ENCODE peak calls at places on chromosomes 4 and X, in seven cellular contexts. D, C, T, V, A, W and Y are unnamed samples.
A peak's percentile ranks its signal among the peaks of the same experiment; 100 is the strongest.

GRCh38 chrX:20523626-20524312 is 257.1 kb upstream of the RPS6KA3 start:
- DNase-seq in T (no peak), C (no peak), W (no peak), A (no peak), D (no peak), V (no peak), Y (no peak)

GRCh38 chrX:97563531-97564133 is 679.9 kb downstream of the RPA4 start:
- DNase-seq in T (peak; percentile 16), D (peak; percentile 77), A (peak; percentile 79), W (no peak), V (no peak), C (peak; percentile 41), Y (peak; percentile 59)

GRCh38 chrX:153709726-153710674 is 14.2 kb downstream of the BCAP31 start:
- DNase-seq in W (no peak), V (peak; percentile 42), A (no peak), D (no peak), T (no peak), C (no peak), Y (no peak)

GRCh38 chr4:170979736-170980135 is 833.5 kb upstream of the GALNTL6 start:
- DNase-seq in W (no peak), V (no peak), C (no peak), D (no peak), A (no peak), T (peak; percentile 21), Y (no peak)

GRCh38 chr4:2689825-2690700 is 66.1 kb downstream of the TNIP2 start:
- DNase-seq in V (peak; percentile 53), A (no peak), T (no peak), W (no peak), D (no peak), C (peak; percentile 16), Y (peak; percentile 84)

GRCh38 chr4:7967501-7968261 is 28.0 kb upstream of the AFAP1 start:
- DNase-seq in C (peak; percentile 48), A (peak; percentile 62), W (no peak), T (no peak), V (peak; percentile 67), D (peak; percentile 53), Y (no peak)

GRCh38 chr4:71009091-71009490 is 15.6 kb downstream of the DCK start:
- DNase-seq in V (no peak), D (no peak), A (no peak), T (no peak), W (no peak), C (no peak), Y (no peak)

GRCh38 chr4:159779716-159780115 is 676.8 kb downstream of the RAPGEF2 start:
- DNase-seq in V (no peak), C (no peak), D (no peak), A (no peak), T (no peak), W (no peak), Y (no peak)

GRCh38 chr4:100936676-100937390 is 410.5 kb downstream of the PPP3CA start:
- DNase-seq in D (no peak), A (no peak), T (no peak), V (no peak), W (no peak), C (no peak), Y (no peak)

GRCh38 chr4:150950657-150951056 is 64.4 kb downstream of the LRBA start:
- DNase-seq in A (no peak), C (no peak), T (no peak), D (no peak), V (no peak), W (no peak), Y (no peak)

GRCh38 chr4:150949342-150949741 is 65.7 kb downstream of the LRBA start:
- DNase-seq in V (no peak), D (no peak), C (no peak), A (no peak), W (no peak), T (no peak), Y (no peak)

GRCh38 chr4:150948069-150948468 is 67.0 kb downstream of the LRBA start:
- DNase-seq in V (no peak), C (no peak), T (no peak), W (no peak), A (no peak), D (no peak), Y (no peak)

GRCh38 chr4:150948710-150949109 is 66.4 kb downstream of the LRBA start:
- DNase-seq in A (no peak), C (no peak), T (no peak), V (no peak), W (no peak), D (no peak), Y (no peak)

DNA sequence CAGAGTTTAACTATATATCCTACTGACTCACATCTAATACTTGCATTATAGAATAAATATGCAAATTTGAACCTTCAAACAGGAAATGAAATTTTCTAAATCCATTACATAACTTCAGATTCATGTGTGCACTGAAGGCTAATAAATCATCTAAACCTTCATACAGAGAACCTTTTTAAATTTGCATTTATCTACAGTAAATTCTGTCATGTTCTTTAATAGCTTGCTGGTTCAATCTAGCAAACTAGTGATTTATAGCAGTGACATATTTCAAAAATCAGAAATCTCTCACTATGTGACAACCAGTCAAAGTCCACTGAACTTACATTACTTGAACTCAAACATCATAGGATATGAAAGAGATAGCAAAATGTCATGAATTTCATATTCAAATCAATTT is 65.1 kb downstream of the LRBA start:
- DNase-seq in V (no peak), C (no peak), T (no peak), A (no peak), W (no peak), D (no peak), Y (peak; percentile 24)
- TF ChIP-seq CTCF in V (no peak), C (no peak), T (no peak), A (no peak), W (no peak), D (no peak), Y (no peak)

DNA sequence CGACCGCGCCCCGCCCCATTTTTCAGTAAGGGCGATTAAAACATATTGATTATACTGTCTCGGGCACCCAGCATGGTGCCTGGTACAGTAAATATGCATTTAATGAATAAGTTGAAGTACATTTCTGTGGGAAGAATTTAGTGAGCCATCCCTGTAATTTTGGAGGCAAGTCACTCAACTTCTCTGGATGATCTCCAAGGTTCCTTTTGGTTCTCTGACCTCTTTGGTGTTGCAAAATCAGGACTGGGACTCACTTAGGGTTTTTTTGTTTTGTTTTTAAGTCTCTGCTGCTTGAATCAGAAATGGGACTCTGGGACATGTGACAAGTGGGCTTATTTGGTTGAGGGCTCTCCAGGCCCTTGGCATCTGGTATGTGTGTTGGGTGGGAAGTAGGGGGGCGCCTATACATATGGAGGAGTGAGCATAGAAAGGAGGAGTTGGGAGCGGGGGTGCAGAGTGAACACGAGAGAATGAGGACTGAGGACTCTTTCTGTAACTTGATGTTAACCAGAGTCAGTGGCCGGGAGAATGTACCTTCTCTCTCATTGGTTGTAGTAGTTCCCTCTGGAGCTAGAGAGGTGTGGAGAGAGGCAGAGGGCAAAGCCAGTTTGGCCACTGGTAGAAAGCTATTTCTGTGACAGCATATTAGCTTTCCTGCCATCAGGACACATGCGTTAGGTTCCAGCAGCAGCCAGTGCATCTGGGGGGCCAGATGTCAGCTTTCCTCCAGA is 1.9 kb downstream of the ARHGAP10 start:
- DNase-seq in D (peak; percentile 82), W (peak; percentile 40), V (peak; percentile 68), T (no peak), A (peak; percentile 64), C (no peak), Y (no peak)
- H3K4me3 ChIP-seq in D (peak overlapping the region; percentile 76), W (peak overlapping the region; percentile 96), V (peak overlapping the region; percentile 93), T (peak overlapping the region; percentile 78), A (peak overlapping the region; percentile 79), C (peak overlapping the region; percentile 69), Y (peak overlapping the region; percentile 79)

GRCh38 chr4:74446193-74446868 is 1.4 kb downstream of the AREG start:
- DNase-seq in D (no peak), W (no peak), A (peak; percentile 54), T (no peak), C (no peak), V (no peak), Y (no peak)

GRCh38 chr4:74446896-74447295 is 2.0 kb downstream of the AREG start:
- DNase-seq in T (no peak), W (no peak), C (no peak), D (no peak), V (no peak), A (peak; percentile 38), Y (no peak)

GRCh38 chr4:74441744-74442143 is 3.2 kb upstream of the AREG start:
- DNase-seq in D (no peak), T (no peak), W (no peak), V (no peak), C (no peak), A (no peak), Y (no peak)

GRCh38 chr4:74447636-74448233 is 2.8 kb downstream of the AREG start:
- DNase-seq in T (no peak), C (no peak), D (peak; percentile 62), A (peak; percentile 57), V (no peak), W (no peak), Y (no peak)

DNA sequence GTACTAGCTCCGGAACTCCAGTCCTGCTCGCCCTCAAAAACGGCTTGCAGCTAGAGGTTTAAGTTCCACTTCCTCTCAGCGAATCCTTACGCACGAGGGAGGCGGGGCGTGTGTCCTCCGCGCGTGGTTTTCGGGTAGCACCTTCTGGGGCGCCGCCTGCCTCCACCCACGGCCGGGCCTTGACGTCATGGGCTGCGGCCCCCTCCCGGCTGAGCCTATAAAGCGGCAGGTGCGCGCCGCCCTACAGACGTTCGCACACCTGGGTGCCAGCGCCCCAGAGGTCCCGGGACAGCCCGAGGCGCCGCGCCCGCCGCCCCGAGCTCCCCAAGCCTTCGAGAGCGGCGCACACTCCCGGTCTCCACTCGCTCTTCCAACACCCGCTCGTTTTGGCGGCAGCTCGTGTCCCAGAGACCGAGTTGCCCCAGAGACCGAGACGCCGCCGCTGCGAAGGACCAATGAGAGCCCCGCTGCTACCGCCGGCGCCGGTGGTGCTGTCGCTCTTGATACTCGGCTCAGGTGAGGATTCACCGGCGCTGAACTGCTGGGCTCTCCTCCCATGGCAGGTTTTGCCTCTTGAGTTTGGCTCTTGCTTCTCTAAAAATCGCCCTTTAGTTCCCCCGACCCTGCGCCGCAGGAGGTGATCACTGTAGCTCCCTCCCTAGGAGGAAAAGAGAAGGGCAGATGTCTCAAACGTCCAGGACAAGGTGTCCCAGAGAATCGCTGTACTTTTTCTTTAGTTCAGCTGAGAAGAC is at the start of gene AREG:
- DNase-seq in V (peak; percentile 75), T (no peak), A (peak; percentile 97), W (peak; percentile 88), C (peak; percentile 94), D (peak; percentile 88), Y (peak; percentile 79)
- H3K27me3 ChIP-seq in V (peaks cover 3% of the 10 kb centered on the region), T (no peaks in the 10 kb centered on the region), A (peaks cover 38% of the 10 kb centered on the region), W (no peaks in the 10 kb centered on the region), C (no peaks in the 10 kb centered on the region), D (no peaks in the 10 kb centered on the region), Y (no peaks in the 10 kb centered on the region)

DNA sequence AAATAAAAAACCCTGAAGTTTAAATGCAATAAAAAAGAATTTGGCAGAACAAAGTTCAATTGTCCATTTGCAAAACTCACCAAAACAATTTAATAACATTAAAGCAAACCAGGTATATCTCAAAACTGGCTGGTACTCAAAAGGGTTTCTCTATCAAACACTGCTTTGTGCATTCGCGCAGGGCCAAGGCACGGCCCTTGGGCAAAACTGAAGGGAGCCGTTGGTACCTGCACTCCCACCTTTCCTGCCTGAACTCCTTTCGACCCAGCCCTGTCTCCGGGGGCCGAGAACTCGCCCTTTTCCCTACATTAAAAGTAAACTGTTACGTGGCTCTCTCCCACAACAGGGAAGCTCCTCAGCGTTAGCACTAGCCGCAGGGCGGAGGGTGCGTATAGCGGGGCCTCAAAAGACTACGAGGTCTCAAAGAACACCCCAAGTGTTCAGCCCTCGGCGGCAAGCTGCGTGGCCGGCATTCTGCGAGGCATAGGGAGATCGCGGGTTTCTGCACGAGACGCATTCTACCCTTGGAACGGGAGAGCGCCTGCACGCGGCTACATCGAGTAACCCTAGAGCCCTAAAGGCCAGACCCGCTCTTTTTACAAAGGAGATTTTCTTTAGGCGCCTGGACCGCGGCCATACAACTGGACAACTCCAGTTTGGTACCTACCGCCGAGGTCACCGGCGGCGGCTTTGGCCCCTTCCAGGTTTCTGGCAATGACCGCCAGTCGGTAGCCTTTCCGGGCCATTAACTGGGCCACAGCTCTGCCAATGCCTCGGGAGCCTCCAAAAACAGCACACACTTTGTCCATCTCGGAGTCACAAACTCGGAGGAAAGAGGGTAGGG is 552 bp downstream of the CBR4 start:
- DNase-seq in V (peak; percentile 82), D (peak; percentile 70), A (peak; percentile 68), W (peak; percentile 60), T (no peak), C (peak; percentile 70), Y (peak; percentile 75)
- TF ChIP-seq CTCF in V (no peak), D (no peak), A (peak; percentile 23), W (no peak), T (peak; percentile 29), C (no peak), Y (peak; percentile 44)